ENCODE peak calls at places on chromosomes 2 and 18, in four cellular contexts. J, X, Z and E are unnamed samples.

GRCh38 chr2:166406374-166406773 is 30.6 kb upstream of the SCN9A start:
- DNase-seq in Z (no peak), J (no peak), X (no peak), E (no peak)

GRCh38 chr2:109402180-109402579 is 211.6 kb downstream of the SEPTIN10 start:
- DNase-seq in X (no peak), J (no peak), Z (no peak), E (no peak)

GRCh38 chr2:201969938-201970785 is 63.5 kb upstream of the FZD7 start:
- DNase-seq in Z (no peak), J (no peak), X (no peak), E (no peak)

GRCh38 chr2:120880381-120880780 is 144.7 kb downstream of the GLI2 start:
- DNase-seq in X (no peak), Z (no peak), J (no peak), E (no peak)

GRCh38 chr2:95333888-95334338 is 36.8 kb downstream of the KCNIP3 start:
- DNase-seq in X (peak; percentile 98), J (peak; percentile 99), Z (no peak), E (no peak)

GRCh38 chr2:216083464-216084279 is 2.0 kb downstream of the TMEM169 start:
- DNase-seq in J (no peak), X (peak; percentile 88), Z (peak; percentile 57), E (no peak)

GRCh38 chr18:34358923-34359322 is 134.2 kb upstream of the NOL4 start:
- DNase-seq in X (peak; percentile 3), J (no peak), Z (no peak), E (no peak)

GRCh38 chr2:104078431-104079157 is 775.3 kb upstream of the POU3F3 start:
- DNase-seq in J (no peak), X (no peak), Z (no peak), E (no peak)

GRCh38 chr2:42189235-42189566 is 20.0 kb downstream of the EML4 start:
- DNase-seq in Z (no peak), X (no peak), J (no peak), E (no peak)

GRCh38 chr2:221104391-221104811 is 467.7 kb downstream of the EPHA4 start:
- DNase-seq in Z (no peak), X (peak; percentile 53), J (no peak), E (peak; percentile 43)

GRCh38 chr2:121255363-121255762 is 29.6 kb downstream of the TFCP2L1 start:
- DNase-seq in Z (no peak), X (no peak), J (no peak), E (peak; percentile 63)

GRCh38 chr18:74005320-74006110 is 142.1 kb downstream of the FBXO15 start:
- DNase-seq in X (no peak), Z (no peak), J (no peak), E (no peak)

GRCh38 chr2:74507926-74508520 is 528 bp upstream of the PCGF1 start:
- DNase-seq in X (no peak), J (peak; percentile 39), Z (peak; percentile 87), E (no peak)

GRCh38 chr2:97970300-97971060 is 25.3 kb downstream of the TMEM131 start:
- DNase-seq in J (no peak), X (no peak), Z (no peak), E (no peak)

GRCh38 chr18:22752014-22752413 is 181.1 kb upstream of the RBBP8 start:
- DNase-seq in Z (no peak), J (no peak), X (no peak), E (no peak)

GRCh38 chr2:192195548-192196418 is 1.1 kb upstream of the TMEFF2 start:
- DNase-seq in J (peak; percentile 19), Z (no peak), X (no peak), E (peak; percentile 76)

GRCh38 chr18:49479381-49480137 is 7.5 kb downstream of the C18orf32 start:
- DNase-seq in J (no peak), X (no peak), Z (no peak), E (no peak)

GRCh38 chr2:170930132-170931109 is 1.4 kb downstream of the GORASP2 start:
- DNase-seq in J (peak; percentile 64), Z (peak; percentile 46), X (peak; percentile 79), E (peak; percentile 37)

GRCh38 chr2:160566717-160567116 is 73.1 kb upstream of the RBMS1 start:
- DNase-seq in J (no peak), X (peak; percentile 33), Z (no peak), E (no peak)

GRCh38 chr18:46072959-46073358 is 899 bp upstream of the PSTPIP2 start:
- DNase-seq in X (no peak), Z (no peak), J (no peak), E (no peak)

GRCh38 chr2:239836021-239836765 is 188.9 kb downstream of the NDUFA10 start:
- DNase-seq in J (no peak), Z (no peak), X (no peak), E (no peak)

GRCh38 chr2:164746713-164747112 is 94.9 kb downstream of the COBLL1 start:
- DNase-seq in Z (no peak), X (no peak), J (no peak), E (no peak)

GRCh38 chr2:186575302-186575701 is 14.6 kb upstream of the ITGAV start:
- DNase-seq in J (peak; percentile 96), X (peak; percentile 97), Z (peak; percentile 41), E (no peak)

GRCh38 chr2:170771049-170771937 is 1.1 kb downstream of the ERICH2 start:
- DNase-seq in X (peak; percentile 61), J (peak; percentile 33), Z (no peak), E (no peak)

GRCh38 chr2:229920011-229920781 is 1.6 kb downstream of the TRIP12 start:
- DNase-seq in J (no peak), Z (no peak), X (peak; percentile 22), E (no peak)

GRCh38 chr2:3169106-3169870 is 208.3 kb downstream of the EIPR1 start:
- DNase-seq in J (peak; percentile 59), X (peak; percentile 47), Z (peak; percentile 33), E (no peak)

GRCh38 chr18:48319796-48320638 is 89.2 kb downstream of the ZBTB7C start:
- DNase-seq in X (peak; percentile 23), Z (peak; percentile 30), J (no peak), E (no peak)

GRCh38 chr2:28293416-28293815 is 99.2 kb upstream of the FOSL2 start:
- DNase-seq in Z (no peak), X (peak; percentile 61), J (no peak), E (no peak)

GRCh38 chr2:97788986-97789644 is 75.7 kb downstream of the ZAP70 start:
- DNase-seq in Z (no peak), X (no peak), J (no peak), E (no peak)

GRCh38 chr2:137031731-137032130 is 266.4 kb downstream of the THSD7B start:
- DNase-seq in Z (no peak), J (no peak), X (peak; percentile 79), E (no peak)

GRCh38 chr2:125973516-125973915 is 682.4 kb upstream of the GYPC start:
- DNase-seq in Z (no peak), J (no peak), X (no peak), E (no peak)

GRCh38 chr2:38739524-38739923 is 11.6 kb downstream of the SRSF7 start:
- DNase-seq in Z (no peak), X (no peak), J (no peak), E (no peak)
- H3K36me3 ChIP-seq in Z (peaks cover 81% of the 10 kb centered on the region), X (peaks cover 8% of the 10 kb centered on the region), J (peaks cover 26% of the 10 kb centered on the region), E (peaks cover 31% of the 10 kb centered on the region)

DNA sequence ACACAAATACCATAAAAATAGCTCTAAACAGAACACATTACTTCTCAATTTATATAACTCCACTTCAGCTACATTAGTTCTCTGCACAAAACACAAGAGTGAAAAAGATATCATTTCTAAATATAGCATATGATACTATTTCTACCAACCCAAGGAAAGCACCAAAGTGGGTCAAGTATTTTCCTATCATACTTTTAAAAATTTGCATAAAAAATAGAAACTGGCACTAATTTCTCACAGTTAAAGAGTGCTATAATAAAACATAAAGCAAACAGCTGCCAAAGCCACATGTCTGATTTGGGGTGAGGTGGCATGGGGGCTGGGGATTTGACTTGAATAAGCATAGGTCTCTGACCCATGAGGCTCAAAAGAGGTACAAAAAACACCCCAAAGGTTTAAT is 61.5 kb downstream of the BARD1 start:
- DNase-seq in J (no peak), X (no peak), Z (no peak), E (no peak)
- H3K36me3 ChIP-seq in J (peaks cover 36% of the 10 kb centered on the region), X (peaks cover 19% of the 10 kb centered on the region), Z (peaks cover 36% of the 10 kb centered on the region), E (peaks cover 31% of the 10 kb centered on the region)

DNA sequence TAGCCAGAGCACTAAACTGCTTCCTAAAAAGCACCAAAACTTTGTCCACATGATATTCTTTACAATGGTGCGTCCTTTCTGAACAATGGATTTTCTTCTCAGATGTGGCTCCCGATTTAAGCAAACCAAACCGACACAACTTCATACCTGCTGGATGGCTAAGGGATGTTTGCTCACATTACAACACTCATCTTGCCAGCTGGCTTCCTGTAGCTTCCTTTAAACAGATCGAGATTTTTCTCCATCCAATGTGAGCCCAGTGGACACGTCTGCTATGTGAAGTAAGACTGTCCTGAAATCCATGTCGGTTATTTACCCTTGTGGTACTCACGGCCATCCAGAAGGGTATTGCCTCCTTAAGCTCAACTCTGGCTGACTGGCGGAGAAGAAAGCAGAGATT is 126.5 kb downstream of the MAPK4 start:
- DNase-seq in J (no peak), Z (no peak), X (no peak), E (no peak)
- H3K36me3 ChIP-seq in J (no peaks in the 10 kb centered on the region), Z (no peaks in the 10 kb centered on the region), X (no peaks in the 10 kb centered on the region), E (no peaks in the 10 kb centered on the region)

DNA sequence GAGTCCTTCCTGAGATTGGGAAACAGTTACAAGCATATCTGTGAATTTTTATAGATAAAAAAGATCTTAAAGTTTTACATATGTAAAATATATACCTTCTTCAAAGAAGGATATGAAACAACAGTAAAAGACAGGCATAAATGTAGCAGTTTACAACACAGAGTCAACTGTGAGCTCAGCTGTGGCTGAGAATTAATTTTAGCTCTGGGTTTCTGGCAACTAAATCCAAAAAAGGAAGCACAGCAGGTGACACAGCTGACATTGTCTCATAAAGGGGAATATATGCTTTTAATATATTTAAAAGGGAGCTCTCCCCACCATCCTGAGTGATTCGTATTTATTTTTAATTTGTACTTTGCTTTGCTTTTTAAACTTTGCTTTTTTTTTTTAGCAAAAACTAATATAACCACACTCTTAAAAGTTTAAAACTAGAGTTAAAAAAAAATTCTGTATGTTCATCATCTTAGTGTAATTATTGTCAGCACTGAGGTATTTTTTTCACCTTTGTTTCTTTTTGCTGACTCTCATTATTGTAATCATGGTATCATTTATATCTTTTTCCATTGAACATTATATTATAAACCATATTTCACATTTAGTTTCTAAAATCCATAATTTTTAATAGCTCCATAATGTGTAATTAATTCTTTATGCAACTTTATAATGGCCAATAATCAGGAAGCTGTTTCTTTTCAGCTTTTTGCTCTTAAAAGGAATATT is 6.7 kb downstream of the TUBB6 start:
- DNase-seq in X (no peak), J (no peak), Z (no peak), E (no peak)
- H3K36me3 ChIP-seq in X (peaks cover 73% of the 10 kb centered on the region), J (peaks cover 11% of the 10 kb centered on the region), Z (peaks cover 69% of the 10 kb centered on the region), E (no peaks in the 10 kb centered on the region)

DNA sequence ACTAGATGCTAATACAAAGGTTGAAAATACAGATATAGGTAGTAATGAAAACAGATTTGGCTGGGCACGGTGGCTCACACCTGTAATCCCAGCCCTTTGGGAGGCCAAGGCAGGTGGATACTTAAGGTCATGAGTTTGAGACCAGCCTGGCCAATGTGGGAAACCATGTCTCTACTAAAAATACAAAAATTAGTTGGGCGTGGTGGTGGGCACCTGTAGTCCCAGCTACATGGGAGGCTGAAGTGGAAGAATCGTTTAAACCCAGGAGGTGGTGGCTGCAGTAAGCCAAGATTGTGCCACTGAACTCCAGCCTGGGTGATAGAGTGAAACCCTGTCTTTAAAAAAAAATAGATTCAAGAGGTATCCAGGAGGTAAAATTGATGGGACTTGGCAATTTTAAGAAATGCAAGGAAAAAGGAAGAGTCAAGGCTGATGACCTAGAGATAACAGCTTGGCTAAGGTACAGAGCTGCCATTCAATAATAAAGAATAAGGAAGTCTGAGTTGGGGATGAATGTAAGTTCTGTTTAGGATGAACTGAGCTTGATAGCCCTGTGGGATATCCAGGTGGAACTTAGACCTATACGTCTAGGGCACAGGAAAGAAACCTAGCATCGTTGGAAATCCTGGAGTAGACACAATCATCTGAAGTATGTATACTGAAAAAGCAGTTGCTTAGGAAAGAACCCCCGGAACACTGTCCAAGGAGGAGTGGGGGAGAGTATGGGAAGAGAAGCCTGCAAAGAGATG is 9.1 kb downstream of the MAT2A start:
- DNase-seq in J (peak; percentile 19), Z (no peak), X (no peak), E (no peak)
- H3K36me3 ChIP-seq in J (peaks cover 40% of the 10 kb centered on the region), Z (peaks cover 53% of the 10 kb centered on the region), X (peaks cover 22% of the 10 kb centered on the region), E (peaks cover 3% of the 10 kb centered on the region)